ENCODE peak calls at places on chromosomes 12 and 14, in ten cellular contexts. One of them, this sample, is unnamed.

GRCh38 chr12:65742481-65742971 is 81.8 kb upstream of the HMGA2 start:
- DNase-seq in CD14-positive monocyte: no peak
- DNase-seq in cardiac muscle cell: peak
- DNase-seq in stomach: no peak
- DNase-seq in mammary epithelial cell: no peak
- DNase-seq in AG09309: no peak
- DNase-seq in B cell: no peak
- DNase-seq in GM20000: no peak
- DNase-seq in omental fat pad: no peak
- DNase-seq in fibroblast of the aortic adventitia: peak
- DNase-seq in this sample: no peak

GRCh38 chr12:48281811-48282210 is 68.9 kb downstream of the ZNF641 start:
- DNase-seq in CD14-positive monocyte: no peak
- DNase-seq in cardiac muscle cell: no peak
- DNase-seq in stomach: no peak
- DNase-seq in mammary epithelial cell: peak
- DNase-seq in AG09309: no peak
- DNase-seq in B cell: no peak
- DNase-seq in GM20000: no peak
- DNase-seq in omental fat pad: no peak
- DNase-seq in fibroblast of the aortic adventitia: no peak
- DNase-seq in this sample: no peak

GRCh38 chr14:91545946-91546716 is 36.0 kb upstream of the PPP4R3A start:
- DNase-seq in CD14-positive monocyte: no peak
- DNase-seq in cardiac muscle cell: no peak
- DNase-seq in stomach: no peak
- DNase-seq in mammary epithelial cell: no peak
- DNase-seq in AG09309: no peak
- DNase-seq in B cell: no peak
- DNase-seq in GM20000: no peak
- DNase-seq in omental fat pad: no peak
- DNase-seq in fibroblast of the aortic adventitia: no peak
- DNase-seq in this sample: no peak

GRCh38 chr12:13371367-13371766 is 174.8 kb downstream of the EMP1 start:
- DNase-seq in CD14-positive monocyte: no peak
- DNase-seq in cardiac muscle cell: no peak
- DNase-seq in stomach: no peak
- DNase-seq in mammary epithelial cell: no peak
- DNase-seq in AG09309: no peak
- DNase-seq in B cell: no peak
- DNase-seq in GM20000: no peak
- DNase-seq in omental fat pad: no peak
- DNase-seq in fibroblast of the aortic adventitia: no peak
- DNase-seq in this sample: no peak

GRCh38 chr12:54277823-54278276 is 2.1 kb downstream of the CBX5 start:
- DNase-seq in CD14-positive monocyte: no peak
- DNase-seq in cardiac muscle cell: peak
- DNase-seq in stomach: no peak
- DNase-seq in mammary epithelial cell: no peak
- DNase-seq in AG09309: peak
- DNase-seq in B cell: no peak
- DNase-seq in GM20000: no peak
- DNase-seq in omental fat pad: no peak
- DNase-seq in fibroblast of the aortic adventitia: peak
- DNase-seq in this sample: no peak

GRCh38 chr12:27733791-27734190 is 23.2 kb downstream of the MRPS35 start:
- DNase-seq in CD14-positive monocyte: no peak
- DNase-seq in cardiac muscle cell: no peak
- DNase-seq in stomach: no peak
- DNase-seq in mammary epithelial cell: no peak
- DNase-seq in AG09309: no peak
- DNase-seq in B cell: no peak
- DNase-seq in GM20000: no peak
- DNase-seq in omental fat pad: no peak
- DNase-seq in fibroblast of the aortic adventitia: no peak
- DNase-seq in this sample: no peak

GRCh38 chr12:70812124-70812523 is 108.4 kb downstream of the PTPRR start:
- DNase-seq in CD14-positive monocyte: no peak
- DNase-seq in cardiac muscle cell: no peak
- DNase-seq in stomach: no peak
- DNase-seq in mammary epithelial cell: no peak
- DNase-seq in AG09309: no peak
- DNase-seq in B cell: no peak
- DNase-seq in GM20000: no peak
- DNase-seq in omental fat pad: no peak
- DNase-seq in fibroblast of the aortic adventitia: no peak
- DNase-seq in this sample: no peak

GRCh38 chr14:22886500-22887259 is 3.7 kb downstream of the REM2 start:
- DNase-seq in CD14-positive monocyte: no peak
- DNase-seq in cardiac muscle cell: peak
- DNase-seq in stomach: peak
- DNase-seq in mammary epithelial cell: peak
- DNase-seq in AG09309: no peak
- DNase-seq in B cell: peak
- DNase-seq in GM20000: peak
- DNase-seq in omental fat pad: no peak
- DNase-seq in fibroblast of the aortic adventitia: peak
- DNase-seq in this sample: peak

GRCh38 chr12:124520258-124520657 is 47.2 kb downstream of the NCOR2 start:
- DNase-seq in CD14-positive monocyte: no peak
- DNase-seq in cardiac muscle cell: peak
- DNase-seq in stomach: peak
- DNase-seq in mammary epithelial cell: peak
- DNase-seq in AG09309: no peak
- DNase-seq in B cell: no peak
- DNase-seq in GM20000: no peak
- DNase-seq in omental fat pad: no peak
- DNase-seq in fibroblast of the aortic adventitia: peak
- DNase-seq in this sample: no peak

GRCh38 chr14:61602733-61603077 is 92.6 kb upstream of the HIF1A start:
- DNase-seq in CD14-positive monocyte: no peak
- DNase-seq in cardiac muscle cell: peak
- DNase-seq in stomach: no peak
- DNase-seq in mammary epithelial cell: no peak
- DNase-seq in AG09309: no peak
- DNase-seq in B cell: no peak
- DNase-seq in GM20000: no peak
- DNase-seq in omental fat pad: no peak
- DNase-seq in fibroblast of the aortic adventitia: no peak
- DNase-seq in this sample: no peak

GRCh38 chr14:53411110-53411509 is 258.0 kb upstream of the DDHD1 start:
- DNase-seq in CD14-positive monocyte: no peak
- DNase-seq in cardiac muscle cell: peak
- DNase-seq in stomach: no peak
- DNase-seq in mammary epithelial cell: no peak
- DNase-seq in AG09309: peak
- DNase-seq in B cell: no peak
- DNase-seq in GM20000: no peak
- DNase-seq in omental fat pad: no peak
- DNase-seq in fibroblast of the aortic adventitia: peak
- DNase-seq in this sample: no peak

GRCh38 chr14:54147285-54147684 is 190.7 kb upstream of the BMP4 start:
- DNase-seq in CD14-positive monocyte: no peak
- DNase-seq in cardiac muscle cell: peak
- DNase-seq in stomach: no peak
- DNase-seq in mammary epithelial cell: peak
- DNase-seq in AG09309: no peak
- DNase-seq in B cell: no peak
- DNase-seq in GM20000: no peak
- DNase-seq in omental fat pad: no peak
- DNase-seq in fibroblast of the aortic adventitia: peak
- DNase-seq in this sample: no peak

GRCh38 chr12:120218680-120219606 is 18.0 kb upstream of the RPLP0 start:
- DNase-seq in CD14-positive monocyte: no peak
- DNase-seq in cardiac muscle cell: no peak
- DNase-seq in stomach: no peak
- DNase-seq in mammary epithelial cell: no peak
- DNase-seq in AG09309: no peak
- DNase-seq in B cell: no peak
- DNase-seq in GM20000: no peak
- DNase-seq in omental fat pad: no peak
- DNase-seq in fibroblast of the aortic adventitia: no peak
- DNase-seq in this sample: no peak

GRCh38 chr12:100154472-100155247 is 12.0 kb upstream of the BLTP3B start:
- DNase-seq in CD14-positive monocyte: peak
- DNase-seq in cardiac muscle cell: peak
- DNase-seq in stomach: peak
- DNase-seq in mammary epithelial cell: peak
- DNase-seq in AG09309: no peak
- DNase-seq in B cell: peak
- DNase-seq in GM20000: peak
- DNase-seq in omental fat pad: peak
- DNase-seq in fibroblast of the aortic adventitia: peak
- DNase-seq in this sample: peak

GRCh38 chr12:90909069-90909676 is 45.8 kb downstream of the CCER1 start:
- DNase-seq in CD14-positive monocyte: no peak
- DNase-seq in cardiac muscle cell: peak
- DNase-seq in stomach: no peak
- DNase-seq in mammary epithelial cell: peak
- DNase-seq in AG09309: no peak
- DNase-seq in B cell: no peak
- DNase-seq in GM20000: no peak
- DNase-seq in omental fat pad: no peak
- DNase-seq in fibroblast of the aortic adventitia: peak
- DNase-seq in this sample: no peak
- TF ChIP-seq CTCF in CD14-positive monocyte: peak
- TF ChIP-seq CTCF in cardiac muscle cell: peak
- TF ChIP-seq CTCF in stomach: no peak
- TF ChIP-seq CTCF in mammary epithelial cell: peak
- TF ChIP-seq CTCF in AG09309: peak
- TF ChIP-seq CTCF in B cell: peak
- TF ChIP-seq CTCF in GM20000: peak
- TF ChIP-seq CTCF in omental fat pad: no peak
- TF ChIP-seq CTCF in fibroblast of the aortic adventitia: peak
- TF ChIP-seq CTCF in this sample: peak

DNA sequence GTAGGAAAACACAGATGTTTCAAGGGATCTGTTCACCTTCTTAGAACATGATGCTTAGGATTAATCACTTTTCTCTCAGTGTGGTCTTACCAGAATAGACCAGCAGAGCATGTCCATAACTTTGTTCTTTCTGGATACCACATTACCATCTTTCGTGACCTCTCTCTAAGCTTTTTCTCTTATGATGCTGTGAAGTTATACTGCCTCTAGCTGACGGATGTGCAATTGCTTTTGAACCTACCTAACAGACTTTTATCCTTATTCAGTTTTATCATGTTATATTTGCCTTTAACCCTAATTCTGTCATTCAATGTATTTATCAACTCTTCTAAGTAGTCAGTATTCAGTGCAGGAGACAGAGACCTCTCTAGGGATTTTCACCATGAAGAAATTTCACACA is 246.7 kb downstream of the DACT1 start:
- DNase-seq in CD14-positive monocyte: no peak
- DNase-seq in cardiac muscle cell: no peak
- DNase-seq in stomach: no peak
- DNase-seq in mammary epithelial cell: no peak
- DNase-seq in AG09309: no peak
- DNase-seq in B cell: no peak
- DNase-seq in GM20000: no peak
- DNase-seq in omental fat pad: no peak
- DNase-seq in fibroblast of the aortic adventitia: no peak
- DNase-seq in this sample: no peak
- TF ChIP-seq CTCF in CD14-positive monocyte: no peak
- TF ChIP-seq CTCF in cardiac muscle cell: no peak
- TF ChIP-seq CTCF in stomach: no peak
- TF ChIP-seq CTCF in mammary epithelial cell: no peak
- TF ChIP-seq CTCF in AG09309: peak
- TF ChIP-seq CTCF in B cell: no peak
- TF ChIP-seq CTCF in GM20000: no peak
- TF ChIP-seq CTCF in omental fat pad: no peak
- TF ChIP-seq CTCF in fibroblast of the aortic adventitia: no peak
- TF ChIP-seq CTCF in this sample: peak

GRCh38 chr14:69916396-69916795 is 37.2 kb downstream of the SMOC1 start:
- DNase-seq in CD14-positive monocyte: no peak
- DNase-seq in cardiac muscle cell: no peak
- DNase-seq in stomach: no peak
- DNase-seq in mammary epithelial cell: no peak
- DNase-seq in AG09309: no peak
- DNase-seq in B cell: no peak
- DNase-seq in GM20000: no peak
- DNase-seq in omental fat pad: no peak
- DNase-seq in fibroblast of the aortic adventitia: no peak
- DNase-seq in this sample: no peak
- TF ChIP-seq CTCF in CD14-positive monocyte: no peak
- TF ChIP-seq CTCF in cardiac muscle cell: no peak
- TF ChIP-seq CTCF in stomach: no peak
- TF ChIP-seq CTCF in mammary epithelial cell: no peak
- TF ChIP-seq CTCF in AG09309: no peak
- TF ChIP-seq CTCF in B cell: no peak
- TF ChIP-seq CTCF in GM20000: no peak
- TF ChIP-seq CTCF in omental fat pad: no peak
- TF ChIP-seq CTCF in fibroblast of the aortic adventitia: no peak
- TF ChIP-seq CTCF in this sample: no peak

GRCh38 chr12:88946377-88946997 is 366.2 kb upstream of the KITLG start:
- DNase-seq in CD14-positive monocyte: no peak
- DNase-seq in cardiac muscle cell: peak
- DNase-seq in stomach: no peak
- DNase-seq in mammary epithelial cell: peak
- DNase-seq in AG09309: peak
- DNase-seq in B cell: no peak
- DNase-seq in GM20000: no peak
- DNase-seq in omental fat pad: no peak
- DNase-seq in fibroblast of the aortic adventitia: peak
- DNase-seq in this sample: peak
- TF ChIP-seq CTCF in CD14-positive monocyte: no peak
- TF ChIP-seq CTCF in cardiac muscle cell: peak
- TF ChIP-seq CTCF in stomach: no peak
- TF ChIP-seq CTCF in mammary epithelial cell: no peak
- TF ChIP-seq CTCF in AG09309: no peak
- TF ChIP-seq CTCF in B cell: no peak
- TF ChIP-seq CTCF in GM20000: no peak
- TF ChIP-seq CTCF in omental fat pad: no peak
- TF ChIP-seq CTCF in fibroblast of the aortic adventitia: peak
- TF ChIP-seq CTCF in this sample: no peak

GRCh38 chr14:94143239-94143638 is 13.8 kb upstream of the IFI27L2 start:
- DNase-seq in CD14-positive monocyte: no peak
- DNase-seq in cardiac muscle cell: no peak
- DNase-seq in stomach: no peak
- DNase-seq in mammary epithelial cell: no peak
- DNase-seq in AG09309: no peak
- DNase-seq in B cell: no peak
- DNase-seq in GM20000: no peak
- DNase-seq in omental fat pad: no peak
- DNase-seq in fibroblast of the aortic adventitia: no peak
- DNase-seq in this sample: no peak
- TF ChIP-seq CTCF in CD14-positive monocyte: no peak
- TF ChIP-seq CTCF in cardiac muscle cell: peak
- TF ChIP-seq CTCF in stomach: no peak
- TF ChIP-seq CTCF in mammary epithelial cell: peak
- TF ChIP-seq CTCF in AG09309: peak
- TF ChIP-seq CTCF in B cell: no peak
- TF ChIP-seq CTCF in GM20000: no peak
- TF ChIP-seq CTCF in omental fat pad: no peak
- TF ChIP-seq CTCF in fibroblast of the aortic adventitia: peak
- TF ChIP-seq CTCF in this sample: peak

This sample was measured in heart right ventricle.